ENCODE peak calls at places on chromosomes 2 and 18, in five cellular contexts. B, R, O, Y and J are unnamed samples.

GRCh38 chr2:172908275-172908674 is 167.4 kb upstream of the MAP3K20 start:
- DNase-seq in B (no peak), R (no peak), O (no peak), Y (no peak), J (no peak)

GRCh38 chr18:77103181-77103875 is 29.3 kb downstream of the MBP start:
- DNase-seq in B (no peak), R (peak), O (no peak), Y (no peak), J (no peak)

GRCh38 chr2:220966636-220967035 is 605.5 kb downstream of the EPHA4 start:
- DNase-seq in B (peak), R (peak), O (no peak), Y (no peak), J (no peak)

GRCh38 chr2:239767016-239767905 is 257.9 kb downstream of the NDUFA10 start:
- DNase-seq in B (no peak), R (no peak), O (no peak), Y (no peak), J (no peak)

GRCh38 chr18:7415081-7415894 is 151.8 kb upstream of the PTPRM start:
- DNase-seq in B (no peak), R (peak), O (no peak), Y (no peak), J (no peak)

GRCh38 chr18:55593888-55594287 is 5.9 kb upstream of the TCF4 start:
- DNase-seq in B (no peak), R (no peak), O (no peak), Y (no peak), J (no peak)

GRCh38 chr2:133097666-133098065 is 427.7 kb upstream of the LYPD1 start:
- DNase-seq in B (no peak), R (no peak), O (no peak), Y (no peak), J (no peak)

GRCh38 chr2:29601872-29602271 is 319.5 kb downstream of the ALK start:
- DNase-seq in B (no peak), R (no peak), O (no peak), Y (no peak), J (no peak)

GRCh38 chr2:209322905-209323517 is 100.8 kb upstream of the MAP2 start:
- DNase-seq in B (no peak), R (no peak), O (no peak), Y (no peak), J (no peak)

GRCh38 chr2:195498839-195499490 is 158.1 kb upstream of the SLC39A10 start:
- DNase-seq in B (peak), R (peak), O (no peak), Y (no peak), J (no peak)

GRCh38 chr18:67710639-67711038 is 194.1 kb upstream of the DSEL start:
- DNase-seq in B (no peak), R (peak), O (no peak), Y (no peak), J (no peak)
- TF ChIP-seq CTCF in B (peak), R (peak), O (no peak), Y (no peak), J (peak)

GRCh38 chr2:96800762-96801463 is 15.2 kb upstream of the CNNM3 start:
- DNase-seq in B (peak), R (peak), O (peak), Y (peak), J (peak)
- TF ChIP-seq CTCF in B (peak), R (peak), O (peak), Y (peak), J (peak)

DNA sequence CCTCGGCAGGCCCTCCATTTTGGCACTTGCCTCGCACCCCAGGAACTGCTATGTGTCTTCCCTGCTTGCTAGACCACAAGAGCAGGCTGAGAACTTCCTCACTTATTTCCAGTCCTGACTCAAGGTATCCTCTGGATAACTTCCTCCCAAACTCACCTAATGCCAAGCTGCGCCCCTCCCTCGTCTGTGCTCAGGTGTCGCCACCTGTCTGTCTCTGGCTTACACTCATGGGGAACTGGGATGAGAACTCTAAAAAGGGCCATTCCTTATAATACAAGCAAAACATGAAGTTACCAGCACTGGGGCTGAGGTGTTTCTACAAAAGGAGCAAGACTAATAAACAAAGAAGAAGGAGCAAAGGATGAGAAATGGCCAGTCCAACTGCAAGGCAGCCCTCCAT is 191.5 kb upstream of the RMP24 start:
- DNase-seq in B (no peak), R (no peak), O (no peak), Y (no peak), J (no peak)
- TF ChIP-seq CTCF in B (no peak), R (no peak), O (no peak), Y (no peak), J (no peak)

DNA sequence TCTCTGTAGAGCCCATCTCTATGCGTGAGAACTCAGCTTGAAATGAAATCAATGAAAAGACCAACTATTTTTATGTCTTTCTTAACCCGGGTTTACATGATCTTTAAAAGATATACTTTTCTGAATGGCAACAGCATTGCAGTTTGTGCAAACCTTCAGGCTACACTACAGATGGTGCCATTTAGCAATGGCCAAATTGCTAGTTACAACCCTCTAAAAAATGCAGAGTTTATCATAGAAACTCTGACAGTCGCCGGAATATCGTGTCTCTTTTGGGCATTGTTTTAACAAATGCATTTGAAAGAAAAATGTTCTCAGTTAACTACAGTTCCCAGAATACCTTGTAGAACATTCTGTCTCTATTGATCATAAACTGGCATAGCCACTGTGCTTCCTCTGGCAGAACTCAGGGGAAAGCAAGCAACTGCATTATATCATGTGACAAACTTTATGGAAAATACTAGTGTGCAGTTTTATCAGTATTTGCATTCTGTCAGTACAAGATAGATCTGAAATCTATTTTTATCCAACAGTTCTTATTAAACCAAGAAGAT is 1407.6 kb upstream of the ZEB2 start:
- DNase-seq in B (no peak), R (peak), O (no peak), Y (no peak), J (no peak)
- TF ChIP-seq CTCF in B (no peak), R (peak), O (no peak), Y (no peak), J (no peak)